ENCODE peak calls at places on chromosome 20, in six cellular contexts. N is cardiac fibroblast; D is CD8-positive, alpha-beta T cell; K is GM10248; M is MV-4-11; Y is iPS-NIHi11. L is an unnamed sample.

GRCh38 chr20:461254-462198 is 807 bp downstream of the TBC1D20 start:
- DNase-seq in N (peak; percentile 59), D (no peak), K (peak; percentile 71), M (peak; percentile 9), Y (peak; percentile 82), L (peak; percentile 76)

GRCh38 chr20:16438100-16438499 is 135.1 kb downstream of the KIF16B start:
- DNase-seq in N (no peak), D (no peak), K (no peak), M (no peak), Y (no peak), L (no peak)

GRCh38 chr20:18504479-18505060 is 3.2 kb upstream of the SEC23B start:
- DNase-seq in N (peak; percentile 57), D (no peak), K (no peak), M (no peak), Y (no peak), L (no peak)

GRCh38 chr20:55415567-55416142 is 589.7 kb downstream of the CBLN4 start:
- DNase-seq in N (peak; percentile 17), D (no peak), K (no peak), M (no peak), Y (peak; percentile 28), L (peak; percentile 44)

GRCh38 chr20:19598117-19598516 is 159.9 kb upstream of the RIN2 start:
- DNase-seq in N (no peak), D (no peak), K (no peak), M (no peak), Y (no peak), L (no peak)

GRCh38 chr20:62064788-62065668 is 653 bp downstream of the TAF4 start:
- DNase-seq in N (no peak), D (no peak), K (peak; percentile 47), M (no peak), Y (peak; percentile 70), L (peak; percentile 64)

GRCh38 chr20:10659651-10660601 is 13.9 kb downstream of the JAG1 start:
- DNase-seq in N (no peak), D (no peak), K (no peak), M (no peak), Y (no peak), L (no peak)

GRCh38 chr20:47791084-47791599 is 5.9 kb upstream of the SULF2 start:
- DNase-seq in N (no peak), D (no peak), K (no peak), M (no peak), Y (no peak), L (no peak)

GRCh38 chr20:37435607-37436006 is 85.4 kb upstream of the NNAT start:
- DNase-seq in N (no peak), D (no peak), K (no peak), M (no peak), Y (no peak), L (no peak)

GRCh38 chr20:17619351-17620093 is 49.6 kb downstream of the DSTN start:
- DNase-seq in N (no peak), D (peak; percentile 42), K (no peak), M (no peak), Y (peak; percentile 5), L (no peak)

GRCh38 chr20:60238992-60239655 is 280.9 kb downstream of the CDH26 start:
- DNase-seq in N (no peak), D (no peak), K (no peak), M (no peak), Y (no peak), L (peak; percentile 7)

GRCh38 chr20:44750081-44750805 is 4.6 kb downstream of the KCNK15 start:
- DNase-seq in N (no peak), D (no peak), K (no peak), M (no peak), Y (peak; percentile 83), L (peak; percentile 35)

GRCh38 chr20:40449974-40450616 is 238.9 kb downstream of the MAFB start:
- DNase-seq in N (no peak), D (no peak), K (no peak), M (no peak), Y (no peak), L (no peak)

GRCh38 chr20:4519530-4519929 is 202.2 kb upstream of the PRND start:
- DNase-seq in N (peak; percentile 37), D (no peak), K (peak; percentile 39), M (peak; percentile 14), Y (peak; percentile 75), L (peak; percentile 57)

GRCh38 chr20:13677241-13677640 is 38.5 kb upstream of the TASP1 start:
- DNase-seq in N (no peak), D (no peak), K (no peak), M (no peak), Y (no peak), L (no peak)

GRCh38 chr20:805713-806112 is 27.8 kb upstream of the FAM110A start:
- DNase-seq in N (peak; percentile 41), D (no peak), K (no peak), M (no peak), Y (no peak), L (peak; percentile 70)

GRCh38 chr20:38168791-38169589 is 3.9 kb upstream of the TGM2 start:
- DNase-seq in N (no peak), D (no peak), K (no peak), M (peak; percentile 75), Y (no peak), L (no peak)

L was measured in neural progenitor cell.